ENCODE peak calls at places on chromosome 1, in five cellular contexts. L, R, V, P and A are unnamed samples.
A peak's percentile ranks its signal among the peaks of the same experiment; 100 is the strongest.

GRCh38 chr1:156704930-156705320 is 458 bp downstream of the CRABP2 start:
- DNase-seq in L (peak; percentile 49), R (no peak), V (no peak), P (peak; percentile 82), A (no peak)

GRCh38 chr1:36400825-36401601 is 3.3 kb upstream of the LSM10 start:
- DNase-seq in L (peak; percentile 63), R (peak; percentile 13), V (peak; percentile 49), P (peak; percentile 83), A (peak; percentile 60)

GRCh38 chr1:115210302-115210711 is 121.0 kb upstream of the TSPAN2 start:
- DNase-seq in L (no peak), R (no peak), V (no peak), P (no peak), A (no peak)

GRCh38 chr1:161691846-161692245 is 15.2 kb upstream of the FCRLA start:
- DNase-seq in L (no peak), R (no peak), V (no peak), P (no peak), A (no peak)

GRCh38 chr1:15027515-15027948 is 126.0 kb upstream of the TMEM51 start:
- DNase-seq in L (no peak), R (no peak), V (no peak), P (peak; percentile 70), A (peak; percentile 82)

GRCh38 chr1:151255381-151255780 is 847 bp downstream of the PSMD4 start:
- DNase-seq in L (no peak), R (no peak), V (no peak), P (no peak), A (no peak)

GRCh38 chr1:200558866-200559459 is 61.6 kb downstream of the KIF14 start:
- DNase-seq in L (no peak), R (no peak), V (no peak), P (no peak), A (peak; percentile 21)

GRCh38 chr1:203408485-203409229 is 57.7 kb upstream of the FMOD start:
- DNase-seq in L (peak; percentile 78), R (no peak), V (no peak), P (peak; percentile 83), A (peak; percentile 76)

GRCh38 chr1:216325946-216326345 is 97.3 kb downstream of the USH2A start:
- DNase-seq in L (no peak), R (no peak), V (no peak), P (no peak), A (no peak)

GRCh38 chr1:214344897-214345296 is 63.9 kb downstream of the SMYD2 start:
- DNase-seq in L (no peak), R (no peak), V (no peak), P (no peak), A (no peak)

GRCh38 chr1:155938220-155938627 is 3.2 kb upstream of the RXFP4 start:
- DNase-seq in L (no peak), R (peak; percentile 36), V (no peak), P (no peak), A (peak; percentile 40)

GRCh38 chr1:182169203-182169602 is 107.7 kb upstream of the ZNF648 start:
- DNase-seq in L (no peak), R (no peak), V (no peak), P (peak; percentile 21), A (peak; percentile 57)

GRCh38 chr1:229165327-229165726 is 105.6 kb upstream of the RAB4A start:
- DNase-seq in L (no peak), R (no peak), V (no peak), P (no peak), A (no peak)

GRCh38 chr1:83802023-83802422 is 196.9 kb downstream of the TTLL7 start:
- DNase-seq in L (no peak), R (no peak), V (no peak), P (no peak), A (no peak)

GRCh38 chr1:103514920-103515503 is 10.5 kb upstream of the RNPC3 start:
- DNase-seq in L (no peak), R (peak; percentile 18), V (no peak), P (no peak), A (peak; percentile 17)

GRCh38 chr1:32989160-32989894 is 24.7 kb upstream of the RNF19B start:
- DNase-seq in L (peak; percentile 71), R (no peak), V (no peak), P (peak; percentile 72), A (peak; percentile 80)

GRCh38 chr1:37410080-37410479 is 64.3 kb upstream of the ZC3H12A start:
- DNase-seq in L (no peak), R (no peak), V (no peak), P (no peak), A (no peak)

GRCh38 chr1:111541721-111542120 is 38.3 kb upstream of the ADORA3 start:
- DNase-seq in L (no peak), R (no peak), V (no peak), P (no peak), A (no peak)

GRCh38 chr1:32992489-32993214 is 28.0 kb upstream of the RNF19B start:
- DNase-seq in L (peak; percentile 51), R (no peak), V (peak; percentile 58), P (peak; percentile 81), A (peak; percentile 81)

GRCh38 chr1:12407962-12408288 is 178.1 kb downstream of the VPS13D start:
- DNase-seq in L (no peak), R (no peak), V (no peak), P (no peak), A (no peak)

GRCh38 chr1:12407050-12407961 is 177.5 kb downstream of the VPS13D start:
- DNase-seq in L (no peak), R (no peak), V (no peak), P (no peak), A (peak; percentile 34)

GRCh38 chr1:12406218-12407021 is 176.6 kb downstream of the VPS13D start:
- DNase-seq in L (no peak), R (no peak), V (no peak), P (no peak), A (no peak)

GRCh38 chr1:12404918-12405317 is 175.1 kb downstream of the VPS13D start:
- DNase-seq in L (no peak), R (no peak), V (no peak), P (no peak), A (no peak)

DNA sequence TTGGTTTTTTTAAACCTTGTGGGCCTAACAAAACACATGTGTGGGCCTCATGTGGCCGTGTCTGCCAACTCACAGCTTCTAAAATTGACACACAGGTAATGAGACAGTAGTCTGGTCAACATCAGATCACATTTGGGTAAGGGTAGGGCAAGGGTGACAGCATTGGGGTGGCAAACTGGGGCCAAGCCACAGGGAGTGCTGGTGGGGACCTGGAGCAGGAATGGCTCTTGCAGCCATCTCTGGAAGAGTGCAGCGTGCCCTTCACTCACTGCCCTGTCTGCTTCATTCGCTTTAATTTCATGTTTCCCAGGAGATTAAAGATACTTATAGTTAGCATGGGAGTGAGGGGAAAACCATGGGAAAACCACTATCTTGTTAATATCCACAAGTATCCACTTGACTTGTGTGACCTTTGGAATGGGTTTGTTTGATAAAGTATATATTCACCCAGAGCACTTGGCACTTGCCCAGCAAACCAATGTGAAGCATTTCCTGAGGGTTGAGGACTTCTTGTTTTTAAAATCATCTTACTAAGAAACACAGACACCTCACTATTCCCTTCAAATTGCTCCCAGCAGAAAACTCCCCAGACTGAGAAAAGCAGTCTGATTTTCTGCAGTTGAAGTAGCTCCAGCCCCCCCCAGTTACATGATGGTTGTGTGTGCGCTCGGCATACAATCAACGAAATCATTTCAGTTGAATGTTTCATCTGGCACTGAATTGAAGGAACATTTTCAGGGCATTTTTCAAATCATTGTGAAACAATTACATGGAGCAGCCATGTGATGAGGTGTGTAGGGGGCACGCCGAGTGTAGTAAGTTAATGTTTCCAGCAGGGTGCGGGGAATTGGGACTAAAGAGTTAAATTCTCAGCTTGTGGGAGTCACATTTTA is 175.7 kb downstream of the VPS13D start:
- DNase-seq in L (no peak), R (no peak), V (no peak), P (no peak), A (no peak)
- H3K36me3 ChIP-seq in L (peaks cover 29% of the 10 kb centered on the region), R (peaks cover 4% of the 10 kb centered on the region), V (no peaks in the 10 kb centered on the region), P (peaks cover 11% of the 10 kb centered on the region), A (no peaks in the 10 kb centered on the region)

GRCh38 chr1:22915280-22915679 is 57.4 kb downstream of the LACTBL1 start:
- DNase-seq in L (no peak), R (no peak), V (no peak), P (no peak), A (no peak)
- H3K36me3 ChIP-seq in L (no peaks in the 10 kb centered on the region), R (no peaks in the 10 kb centered on the region), V (no peaks in the 10 kb centered on the region), P (no peaks in the 10 kb centered on the region), A (no peaks in the 10 kb centered on the region)

DNA sequence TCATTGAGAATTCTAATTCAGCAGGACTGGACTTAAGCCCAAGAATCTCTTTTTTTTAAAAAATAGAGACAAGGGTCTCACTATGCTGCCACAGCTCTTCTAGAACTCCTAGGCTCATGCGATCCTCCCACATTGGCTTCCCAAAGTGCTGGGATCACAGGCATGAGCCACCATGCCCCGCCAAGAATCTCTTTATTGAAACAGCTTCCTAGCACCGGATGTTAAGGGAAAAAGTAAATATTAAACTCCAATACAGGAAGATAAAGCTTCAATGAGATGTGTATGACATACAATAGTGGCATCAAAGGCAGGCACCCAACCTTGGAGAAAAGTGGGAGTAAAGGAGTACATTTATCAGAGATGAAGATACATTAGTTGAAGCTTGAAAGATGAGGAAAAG is 25.5 kb downstream of the PUM1 start:
- DNase-seq in L (no peak), R (no peak), V (no peak), P (no peak), A (no peak)
- H3K36me3 ChIP-seq in L (peaks cover 8% of the 10 kb centered on the region), R (no peaks in the 10 kb centered on the region), V (no peaks in the 10 kb centered on the region), P (no peaks in the 10 kb centered on the region), A (no peaks in the 10 kb centered on the region)

GRCh38 chr1:64841330-64842065 is 96.6 kb downstream of the RAVER2 start:
- DNase-seq in L (no peak), R (no peak), V (no peak), P (no peak), A (no peak)
- H3K36me3 ChIP-seq in L (peaks cover 72% of the 10 kb centered on the region), R (peaks cover 56% of the 10 kb centered on the region), V (peaks cover 12% of the 10 kb centered on the region), P (peaks cover 10% of the 10 kb centered on the region), A (no peaks in the 10 kb centered on the region)

DNA sequence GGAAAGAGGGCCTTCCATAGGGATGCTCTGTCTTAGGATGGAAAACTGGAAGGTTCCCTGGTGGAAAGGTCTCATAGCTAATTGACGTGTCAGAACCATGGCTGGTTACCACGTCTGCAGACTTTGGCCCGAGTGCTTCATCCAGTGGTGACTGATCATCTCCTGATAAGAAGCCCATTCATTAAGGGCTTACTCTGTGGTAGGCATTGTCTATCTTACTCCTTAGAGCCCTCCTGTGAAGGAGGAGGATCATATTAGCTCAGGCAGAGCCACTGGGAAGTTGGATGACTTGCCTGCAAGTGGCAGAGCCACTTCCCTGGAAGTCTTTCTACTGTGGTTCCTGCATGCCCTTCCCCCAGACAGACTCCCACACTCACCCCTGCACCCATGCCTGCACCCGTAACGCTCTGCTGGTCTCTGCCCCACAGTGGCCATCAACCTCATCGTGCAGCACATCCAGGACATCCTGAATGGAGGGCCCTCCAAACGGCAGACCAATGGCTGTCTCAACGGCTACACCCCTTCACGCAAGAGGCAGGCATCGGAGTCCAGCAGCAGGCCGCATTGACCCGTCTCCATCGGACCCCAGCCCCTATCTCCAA is 79.9 kb downstream of the UCK2 start:
- DNase-seq in L (no peak), R (no peak), V (no peak), P (no peak), A (no peak)
- H3K36me3 ChIP-seq in L (peaks cover 53% of the 10 kb centered on the region), R (no peaks in the 10 kb centered on the region), V (peaks cover 6% of the 10 kb centered on the region), P (peaks cover 6% of the 10 kb centered on the region), A (no peaks in the 10 kb centered on the region)

GRCh38 chr1:235049217-235049616 is 79.4 kb downstream of the TOMM20 start:
- DNase-seq in L (no peak), R (no peak), V (no peak), P (no peak), A (no peak)
- H3K36me3 ChIP-seq in L (no peaks in the 10 kb centered on the region), R (no peaks in the 10 kb centered on the region), V (no peaks in the 10 kb centered on the region), P (no peaks in the 10 kb centered on the region), A (no peaks in the 10 kb centered on the region)